ENCODE peak calls at places on chromosome 2, in eight cellular contexts. One of them, this sample, is unnamed.

GRCh38 chr2:208927867-208928266 is 496.0 kb upstream of the MAP2 start:
- DNase-seq in lung microvascular endothelial cell: no peak
- DNase-seq in AG08395: no peak
- DNase-seq in EL: no peak
- DNase-seq in sigmoid colon: no peak
- DNase-seq in epithelial cell of esophagus: no peak
- DNase-seq in endodermal cell: no peak
- DNase-seq in stimulated activated CD4-positive, alpha-beta T cell treated with anti-CD3 and anti-CD28 coated beads, Interleukin-2, amount 100 ng/mL, for 24 hours: no peak
- DNase-seq in this sample: no peak

GRCh38 chr2:43798300-43798699 is 24.5 kb downstream of the DYNC2LI1 start:
- DNase-seq in AG08395: peak; percentile 17
- DNase-seq in stimulated activated CD4-positive, alpha-beta T cell treated with anti-CD3 and anti-CD28 coated beads, Interleukin-2, amount 100 ng/mL, for 24 hours: no peak
- DNase-seq in EL: no peak
- DNase-seq in sigmoid colon: no peak
- DNase-seq in epithelial cell of esophagus: no peak
- DNase-seq in lung microvascular endothelial cell: no peak
- DNase-seq in endodermal cell: no peak
- DNase-seq in this sample: no peak

GRCh38 chr2:196592912-196593881 is 46.3 kb upstream of the CCDC150 start:
- DNase-seq in EL: peak; percentile 76
- DNase-seq in stimulated activated CD4-positive, alpha-beta T cell treated with anti-CD3 and anti-CD28 coated beads, Interleukin-2, amount 100 ng/mL, for 24 hours: peak; percentile 39
- DNase-seq in epithelial cell of esophagus: peak; percentile 36
- DNase-seq in endodermal cell: peak; percentile 86
- DNase-seq in sigmoid colon: no peak
- DNase-seq in AG08395: peak; percentile 55
- DNase-seq in lung microvascular endothelial cell: peak; percentile 77
- DNase-seq in this sample: no peak

GRCh38 chr2:113707106-113707505 is 49.3 kb downstream of the SLC35F5 start:
- DNase-seq in lung microvascular endothelial cell: no peak
- DNase-seq in epithelial cell of esophagus: peak; percentile 16
- DNase-seq in endodermal cell: no peak
- DNase-seq in EL: no peak
- DNase-seq in sigmoid colon: no peak
- DNase-seq in AG08395: no peak
- DNase-seq in stimulated activated CD4-positive, alpha-beta T cell treated with anti-CD3 and anti-CD28 coated beads, Interleukin-2, amount 100 ng/mL, for 24 hours: no peak
- DNase-seq in this sample: no peak

GRCh38 chr2:8334866-8335325 is 347.0 kb upstream of the ID2 start:
- DNase-seq in stimulated activated CD4-positive, alpha-beta T cell treated with anti-CD3 and anti-CD28 coated beads, Interleukin-2, amount 100 ng/mL, for 24 hours: no peak
- DNase-seq in sigmoid colon: no peak
- DNase-seq in endodermal cell: peak; percentile 29
- DNase-seq in EL: no peak
- DNase-seq in AG08395: no peak
- DNase-seq in epithelial cell of esophagus: no peak
- DNase-seq in lung microvascular endothelial cell: no peak
- DNase-seq in this sample: no peak

GRCh38 chr2:151302286-151302878 is 12.9 kb upstream of the NMI start:
- DNase-seq in endodermal cell: no peak
- DNase-seq in sigmoid colon: no peak
- DNase-seq in AG08395: no peak
- DNase-seq in EL: no peak
- DNase-seq in epithelial cell of esophagus: no peak
- DNase-seq in stimulated activated CD4-positive, alpha-beta T cell treated with anti-CD3 and anti-CD28 coated beads, Interleukin-2, amount 100 ng/mL, for 24 hours: no peak
- DNase-seq in lung microvascular endothelial cell: no peak
- DNase-seq in this sample: no peak

GRCh38 chr2:240467149-240467642 is 31.7 kb downstream of the GPC1 start:
- DNase-seq in lung microvascular endothelial cell: no peak
- DNase-seq in EL: no peak
- DNase-seq in epithelial cell of esophagus: no peak
- DNase-seq in stimulated activated CD4-positive, alpha-beta T cell treated with anti-CD3 and anti-CD28 coated beads, Interleukin-2, amount 100 ng/mL, for 24 hours: no peak
- DNase-seq in AG08395: no peak
- DNase-seq in endodermal cell: peak; percentile 41
- DNase-seq in sigmoid colon: peak; percentile 62
- DNase-seq in this sample: no peak

GRCh38 chr2:68974946-68975665 is 670 bp downstream of the GKN1 start:
- DNase-seq in sigmoid colon: no peak
- DNase-seq in AG08395: no peak
- DNase-seq in lung microvascular endothelial cell: no peak
- DNase-seq in epithelial cell of esophagus: no peak
- DNase-seq in stimulated activated CD4-positive, alpha-beta T cell treated with anti-CD3 and anti-CD28 coated beads, Interleukin-2, amount 100 ng/mL, for 24 hours: no peak
- DNase-seq in EL: no peak
- DNase-seq in endodermal cell: no peak
- DNase-seq in this sample: no peak

GRCh38 chr2:138676654-138677053 is 103.5 kb downstream of the NXPH2 start:
- DNase-seq in EL: no peak
- DNase-seq in stimulated activated CD4-positive, alpha-beta T cell treated with anti-CD3 and anti-CD28 coated beads, Interleukin-2, amount 100 ng/mL, for 24 hours: no peak
- DNase-seq in epithelial cell of esophagus: peak; percentile 86
- DNase-seq in sigmoid colon: no peak
- DNase-seq in AG08395: no peak
- DNase-seq in lung microvascular endothelial cell: no peak
- DNase-seq in endodermal cell: no peak
- DNase-seq in this sample: no peak

GRCh38 chr2:95303191-95303914 is 6.2 kb downstream of the KCNIP3 start:
- DNase-seq in lung microvascular endothelial cell: no peak
- DNase-seq in stimulated activated CD4-positive, alpha-beta T cell treated with anti-CD3 and anti-CD28 coated beads, Interleukin-2, amount 100 ng/mL, for 24 hours: no peak
- DNase-seq in endodermal cell: no peak
- DNase-seq in sigmoid colon: no peak
- DNase-seq in epithelial cell of esophagus: no peak
- DNase-seq in AG08395: no peak
- DNase-seq in EL: no peak
- DNase-seq in this sample: no peak

GRCh38 chr2:103627301-103627700 is 865.5 kb downstream of the TMEM182 start:
- DNase-seq in lung microvascular endothelial cell: no peak
- DNase-seq in EL: no peak
- DNase-seq in sigmoid colon: no peak
- DNase-seq in AG08395: no peak
- DNase-seq in epithelial cell of esophagus: no peak
- DNase-seq in stimulated activated CD4-positive, alpha-beta T cell treated with anti-CD3 and anti-CD28 coated beads, Interleukin-2, amount 100 ng/mL, for 24 hours: no peak
- DNase-seq in endodermal cell: no peak
- DNase-seq in this sample: no peak

GRCh38 chr2:47403829-47404228 is 873 bp downstream of the MSH2 start:
- DNase-seq in stimulated activated CD4-positive, alpha-beta T cell treated with anti-CD3 and anti-CD28 coated beads, Interleukin-2, amount 100 ng/mL, for 24 hours: no peak
- DNase-seq in epithelial cell of esophagus: peak; percentile 4
- DNase-seq in AG08395: peak; percentile 16
- DNase-seq in EL: peak; percentile 11
- DNase-seq in lung microvascular endothelial cell: no peak
- DNase-seq in sigmoid colon: no peak
- DNase-seq in endodermal cell: peak; percentile 61
- DNase-seq in this sample: no peak

GRCh38 chr2:120485096-120485495 is 139.2 kb downstream of the INHBB start:
- DNase-seq in EL: no peak
- DNase-seq in stimulated activated CD4-positive, alpha-beta T cell treated with anti-CD3 and anti-CD28 coated beads, Interleukin-2, amount 100 ng/mL, for 24 hours: no peak
- DNase-seq in endodermal cell: no peak
- DNase-seq in AG08395: no peak
- DNase-seq in sigmoid colon: no peak
- DNase-seq in lung microvascular endothelial cell: no peak
- DNase-seq in epithelial cell of esophagus: no peak
- DNase-seq in this sample: no peak

GRCh38 chr2:7634370-7634769 is 717.2 kb downstream of the RNF144A start:
- DNase-seq in EL: no peak
- DNase-seq in endodermal cell: no peak
- DNase-seq in stimulated activated CD4-positive, alpha-beta T cell treated with anti-CD3 and anti-CD28 coated beads, Interleukin-2, amount 100 ng/mL, for 24 hours: no peak
- DNase-seq in epithelial cell of esophagus: no peak
- DNase-seq in AG08395: no peak
- DNase-seq in lung microvascular endothelial cell: no peak
- DNase-seq in sigmoid colon: no peak
- DNase-seq in this sample: no peak

This sample was measured in GM12878.